ENCODE peak calls at places on chromosomes 6 and 20, in six cellular contexts. J is SK-N-SH, E is H1, T is IMR-90, G is HCT116, A is GM12878. Z is an unnamed sample.

GRCh38 chr20:17895641-17896246 is 72.8 kb downstream of the SNX5 start:
- DNase-seq in E (no peak), A (peak), G (no peak), T (peak), J (no peak), Z (no peak)

GRCh38 chr20:20373046-20373706 is 5.3 kb downstream of the INSM1 start:
- DNase-seq in J (no peak), G (no peak), E (no peak), A (no peak), T (peak), Z (no peak)

GRCh38 chr6:96521267-96521624 is 360 bp upstream of the UFL1 start:
- DNase-seq in A (no peak), G (no peak), E (no peak), J (no peak), T (no peak), Z (no peak)

GRCh38 chr6:1619106-1619665 is 9.5 kb downstream of the FOXC1 start:
- DNase-seq in A (no peak), G (no peak), E (no peak), J (no peak), T (no peak), Z (no peak)

GRCh38 chr6:92827104-92827503 is 592.3 kb downstream of the EPHA7 start:
- DNase-seq in A (peak), T (no peak), E (no peak), J (no peak), G (no peak), Z (no peak)

GRCh38 chr20:62604796-62605195 is 37.5 kb upstream of the SLCO4A1 start:
- DNase-seq in J (no peak), T (no peak), A (no peak), E (no peak), G (no peak), Z (no peak)

GRCh38 chr20:32934580-32934979 is 69.7 kb downstream of the SUN5 start:
- DNase-seq in A (no peak), E (no peak), G (no peak), J (no peak), T (no peak), Z (no peak)

GRCh38 chr6:143180205-143180604 is 119.5 kb downstream of the AIG1 start:
- DNase-seq in T (no peak), E (no peak), J (no peak), A (no peak), G (no peak), Z (no peak)

GRCh38 chr6:45947807-45948206 is 67.9 kb downstream of the CLIC5 start:
- DNase-seq in A (no peak), J (no peak), G (no peak), T (no peak), E (no peak), Z (no peak)

GRCh38 chr6:115396112-115396906 is 664.4 kb downstream of the FRK start:
- DNase-seq in T (no peak), J (no peak), G (no peak), E (no peak), A (no peak), Z (no peak)

GRCh38 chr20:37600486-37600885 is 72.8 kb upstream of the BLCAP start:
- DNase-seq in A (no peak), E (no peak), T (no peak), J (no peak), G (no peak), Z (no peak)

GRCh38 chr6:105763866-105764265 is 322.3 kb upstream of the PRDM1 start:
- DNase-seq in T (no peak), A (no peak), J (no peak), E (no peak), G (no peak), Z (no peak)

GRCh38 chr20:10733122-10733521 is 59.3 kb upstream of the JAG1 start:
- DNase-seq in G (no peak), T (peak), E (no peak), J (no peak), A (no peak), Z (no peak)

GRCh38 chr20:56628873-56629463 is at the start of gene TFAP2C:
- DNase-seq in G (peak), T (no peak), J (peak), E (no peak), A (no peak), Z (no peak)

GRCh38 chr6:37357860-37358259 is 4.1 kb downstream of the RNF8 start:
- DNase-seq in G (no peak), A (no peak), T (no peak), E (no peak), J (no peak), Z (no peak)

GRCh38 chr6:33607784-33608161 is 13.3 kb upstream of the ITPR3 start:
- DNase-seq in E (no peak), J (peak), T (no peak), G (peak), A (no peak), Z (peak)

GRCh38 chr6:144768676-144769599 is 483.8 kb downstream of the UTRN start:
- DNase-seq in J (no peak), A (no peak), E (no peak), G (no peak), T (no peak), Z (no peak)

GRCh38 chr6:133062702-133063319 is 178.3 kb upstream of the EYA4 start:
- DNase-seq in G (no peak), T (peak), J (no peak), E (no peak), A (no peak), Z (no peak)

GRCh38 chr6:149037026-149037734 is 280.3 kb upstream of the TAB2 start:
- DNase-seq in E (no peak), G (no peak), J (no peak), T (peak), A (no peak), Z (no peak)

GRCh38 chr6:43491750-43492661 is 14.6 kb downstream of the TJAP1 start:
- DNase-seq in G (no peak), A (no peak), E (no peak), T (peak), J (peak), Z (no peak)

GRCh38 chr6:70547313-70547712 is 19.4 kb upstream of the SDHAF4 start:
- DNase-seq in T (peak), J (peak), A (no peak), E (no peak), G (no peak), Z (no peak)

GRCh38 chr6:105835373-105835772 is 250.8 kb upstream of the PRDM1 start:
- DNase-seq in A (no peak), E (peak), G (peak), T (peak), J (no peak), Z (peak)

GRCh38 chr6:75922226-75922625 is 150.2 kb downstream of the IMPG1 start:
- DNase-seq in G (no peak), T (peak), A (no peak), J (no peak), E (no peak), Z (no peak)

GRCh38 chr6:169961772-169962561 is 210.5 kb downstream of the ERMARD start:
- DNase-seq in J (peak), A (no peak), E (no peak), T (no peak), G (no peak), Z (no peak)

GRCh38 chr6:159092631-159093030 is 47.8 kb upstream of the TAGAP start:
- DNase-seq in G (no peak), T (no peak), E (no peak), J (no peak), A (no peak), Z (no peak)

GRCh38 chr20:34941224-34941623 is 14.4 kb downstream of the GSS start:
- DNase-seq in E (no peak), J (no peak), G (no peak), A (no peak), T (peak), Z (no peak)

GRCh38 chr6:116328528-116328903 is 42.2 kb upstream of the DSE start:
- DNase-seq in J (no peak), G (no peak), A (no peak), E (no peak), T (peak), Z (no peak)

GRCh38 chr20:21237956-21238355 is 65.2 kb upstream of the XRN2 start:
- DNase-seq in E (no peak), T (peak), J (no peak), A (no peak), G (no peak), Z (no peak)

GRCh38 chr6:169702640-169703246 is 817 bp downstream of the C6orf120 start:
- DNase-seq in A (no peak), J (peak), T (peak), E (no peak), G (no peak), Z (peak)

GRCh38 chr20:32976746-32977145 is 27.5 kb downstream of the SUN5 start:
- DNase-seq in G (no peak), J (no peak), A (no peak), T (no peak), E (no peak), Z (no peak)

GRCh38 chr20:30491016-30491415 is 766.4 kb upstream of the DEFB115 start:
- DNase-seq in A (no peak), J (no peak), E (no peak), T (no peak), G (no peak), Z (no peak)

GRCh38 chr20:56875052-56875663 is 246.1 kb downstream of the TFAP2C start:
- DNase-seq in T (peak), G (peak), A (no peak), J (no peak), E (no peak), Z (no peak)

GRCh38 chr6:41160933-41161332 is 2.0 kb downstream of the TREM2 start:
- DNase-seq in T (no peak), G (no peak), E (no peak), J (no peak), A (no peak), Z (no peak)

GRCh38 chr20:63662813-63663189 is 4.7 kb downstream of the RTEL1 start:
- DNase-seq in G (no peak), A (no peak), E (no peak), T (no peak), J (no peak), Z (no peak)

DNA sequence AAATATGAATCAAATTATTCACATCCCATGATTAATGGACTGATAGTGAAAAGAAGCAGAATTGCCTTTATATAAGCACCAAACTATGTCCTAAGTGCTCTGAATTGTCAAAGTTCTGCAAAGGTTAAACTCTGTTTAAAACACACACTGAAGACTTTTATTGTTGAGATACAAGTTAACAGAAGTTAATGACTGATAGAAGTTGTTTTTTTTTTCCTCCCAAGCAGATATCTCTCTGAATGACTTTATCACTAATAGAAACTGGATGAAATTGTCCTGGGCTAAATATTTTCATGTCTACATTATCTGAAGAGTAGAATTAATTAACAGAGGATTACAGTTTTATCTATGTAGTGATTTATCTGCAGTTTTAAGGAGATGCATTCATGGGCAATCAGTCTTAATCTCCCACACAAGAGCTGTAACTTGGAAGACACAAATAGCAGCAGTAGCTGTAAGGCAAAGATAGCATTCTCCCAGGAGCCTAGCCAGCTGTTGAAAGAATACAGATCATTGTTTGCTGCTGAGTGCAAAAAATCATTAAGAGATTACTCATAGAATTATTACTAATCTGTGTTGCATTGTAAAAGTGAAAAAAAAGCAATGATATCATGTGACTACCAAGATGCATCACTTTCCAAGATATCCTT is 49.9 kb downstream of the BMP5 start:
- DNase-seq in G (no peak), E (no peak), A (no peak), J (no peak), T (peak), Z (no peak)
- TF ChIP-seq RAD21 in G (no peak), E (no peak), A (no peak), J (no peak), T (no peak), Z (no peak)

GRCh38 chr6:120357447-120357846 is 976.8 kb downstream of the TBC1D32 start:
- DNase-seq in E (no peak), T (no peak), J (peak), A (no peak), G (no peak), Z (no peak)
- TF ChIP-seq RAD21 in E (no peak), T (no peak), J (peak), A (no peak), G (no peak), Z (no peak)

GRCh38 chr6:90296346-90297123 is at the start of gene BACH2:
- DNase-seq in J (peak), T (peak), A (no peak), G (peak), E (peak), Z (peak)

GRCh38 chr6:90294008-90294511 is 2.6 kb downstream of the BACH2 start:
- DNase-seq in E (no peak), J (no peak), G (no peak), T (no peak), A (no peak), Z (no peak)

GRCh38 chr6:90294614-90294988 is 2.0 kb downstream of the BACH2 start:
- DNase-seq in A (no peak), J (peak), T (no peak), G (no peak), E (no peak), Z (no peak)

GRCh38 chr6:90295854-90296345 is 743 bp downstream of the BACH2 start:
- DNase-seq in A (no peak), G (no peak), T (peak), E (no peak), J (peak), Z (no peak)

GRCh38 chr6:90294989-90295853 is 1.4 kb downstream of the BACH2 start:
- DNase-seq in G (no peak), J (peak), A (no peak), E (no peak), T (peak), Z (no peak)
- TF ChIP-seq RAD21 in G (no peak), J (peak), A (peak), E (no peak), T (peak), Z (no peak)

DNA sequence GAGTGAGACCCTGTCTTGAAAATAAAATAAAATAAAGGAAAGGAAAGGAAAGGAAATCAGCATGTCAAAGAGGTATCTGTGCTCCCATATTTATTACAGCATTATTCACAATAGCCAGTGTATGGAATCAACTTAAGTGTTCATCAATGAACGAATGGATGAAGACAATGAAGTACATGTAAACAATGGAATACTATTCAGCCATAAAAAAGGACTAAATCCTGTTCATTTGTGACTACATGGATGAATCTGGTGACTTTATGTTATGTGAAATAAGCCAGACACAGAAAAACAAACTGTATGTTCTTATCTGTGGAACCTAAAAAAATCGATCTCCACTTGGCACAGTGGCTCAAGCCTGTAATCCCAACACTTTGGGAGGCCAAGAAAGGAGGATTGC is 28.0 kb upstream of the TOP1 start:
- DNase-seq in J (no peak), A (no peak), T (no peak), E (no peak), G (no peak), Z (no peak)
- TF ChIP-seq RAD21 in J (no peak), A (no peak), T (no peak), E (no peak), G (no peak), Z (no peak)

Z was measured in HepG2.